ENCODE peak calls at places on chromosomes 7 and 10, in five cellular contexts. Y is brain microvascular endothelial cell, U is prostate gland, G is cardiac fibroblast, D is GM20000. C is an unnamed sample.

GRCh38 chr7:98479318-98479717 is 78.4 kb upstream of the BAIAP2L1 start:
- DNase-seq in Y (no peak), U (no peak), G (no peak), D (no peak), C (no peak)

GRCh38 chr7:151113344-151114150 is 27.3 kb downstream of the AGAP3 start:
- DNase-seq in Y (peak), U (peak), G (peak), D (no peak), C (no peak)

GRCh38 chr7:156473476-156474240 is 166.9 kb upstream of the RNF32 start:
- DNase-seq in Y (peak), U (peak), G (peak), D (peak), C (no peak)

GRCh38 chr7:6294839-6295238 is 22.4 kb upstream of the CYTH3 start:
- DNase-seq in Y (no peak), U (no peak), G (peak), D (no peak), C (no peak)

GRCh38 chr7:155581107-155581830 is 34.9 kb upstream of the CNPY1 start:
- DNase-seq in Y (no peak), U (no peak), G (no peak), D (no peak), C (peak)

GRCh38 chr10:74150151-74151056 is at the start of gene AP3M1:
- DNase-seq in Y (no peak), U (peak), G (no peak), D (peak), C (peak)

GRCh38 chr7:13258386-13258785 is 571.0 kb downstream of the ARL4A start:
- DNase-seq in Y (no peak), U (no peak), G (no peak), D (no peak), C (no peak)

GRCh38 chr10:45034301-45034700 is 33.6 kb downstream of the ZNF22 start:
- DNase-seq in Y (peak), U (no peak), G (peak), D (no peak), C (no peak)

GRCh38 chr10:3468919-3469638 is 296.5 kb upstream of the PITRM1 start:
- DNase-seq in Y (peak), U (peak), G (peak), D (no peak), C (peak)

GRCh38 chr7:37514520-37514919 is 65.9 kb upstream of the ELMO1 start:
- DNase-seq in Y (no peak), U (no peak), G (no peak), D (no peak), C (no peak)

GRCh38 chr7:37508063-37508462 is 59.4 kb upstream of the ELMO1 start:
- DNase-seq in Y (no peak), U (no peak), G (no peak), D (no peak), C (no peak)

GRCh38 chr7:37505750-37506353 is 57.2 kb upstream of the ELMO1 start:
- DNase-seq in Y (no peak), U (no peak), G (no peak), D (no peak), C (no peak)

GRCh38 chr7:37511852-37512377 is 63.3 kb upstream of the ELMO1 start:
- DNase-seq in Y (no peak), U (peak), G (no peak), D (no peak), C (no peak)

GRCh38 chr7:37510043-37510634 is 61.5 kb upstream of the ELMO1 start:
- DNase-seq in Y (no peak), U (no peak), G (peak), D (peak), C (no peak)
- TF ChIP-seq CTCF in Y (peak), U (peak), G (peak), D (peak), C (peak)

GRCh38 chr7:12210179-12211053 is 678 bp upstream of the TMEM106B start:
- DNase-seq in Y (no peak), U (peak), G (no peak), D (no peak), C (no peak)

GRCh38 chr7:12217311-12217710 is 6.2 kb downstream of the TMEM106B start:
- DNase-seq in Y (no peak), U (no peak), G (no peak), D (no peak), C (no peak)

GRCh38 chr7:12212051-12212485 is 974 bp downstream of the TMEM106B start:
- DNase-seq in Y (no peak), U (no peak), G (peak), D (no peak), C (no peak)

GRCh38 chr7:12207046-12207445 is 4.0 kb upstream of the TMEM106B start:
- DNase-seq in Y (no peak), U (no peak), G (no peak), D (no peak), C (no peak)

GRCh38 chr7:12211054-12212050 is at the start of gene TMEM106B:
- DNase-seq in Y (peak), U (peak), G (peak), D (peak), C (peak)
- TF ChIP-seq CTCF in Y (peak), U (peak), G (no peak), D (no peak), C (no peak)

DNA sequence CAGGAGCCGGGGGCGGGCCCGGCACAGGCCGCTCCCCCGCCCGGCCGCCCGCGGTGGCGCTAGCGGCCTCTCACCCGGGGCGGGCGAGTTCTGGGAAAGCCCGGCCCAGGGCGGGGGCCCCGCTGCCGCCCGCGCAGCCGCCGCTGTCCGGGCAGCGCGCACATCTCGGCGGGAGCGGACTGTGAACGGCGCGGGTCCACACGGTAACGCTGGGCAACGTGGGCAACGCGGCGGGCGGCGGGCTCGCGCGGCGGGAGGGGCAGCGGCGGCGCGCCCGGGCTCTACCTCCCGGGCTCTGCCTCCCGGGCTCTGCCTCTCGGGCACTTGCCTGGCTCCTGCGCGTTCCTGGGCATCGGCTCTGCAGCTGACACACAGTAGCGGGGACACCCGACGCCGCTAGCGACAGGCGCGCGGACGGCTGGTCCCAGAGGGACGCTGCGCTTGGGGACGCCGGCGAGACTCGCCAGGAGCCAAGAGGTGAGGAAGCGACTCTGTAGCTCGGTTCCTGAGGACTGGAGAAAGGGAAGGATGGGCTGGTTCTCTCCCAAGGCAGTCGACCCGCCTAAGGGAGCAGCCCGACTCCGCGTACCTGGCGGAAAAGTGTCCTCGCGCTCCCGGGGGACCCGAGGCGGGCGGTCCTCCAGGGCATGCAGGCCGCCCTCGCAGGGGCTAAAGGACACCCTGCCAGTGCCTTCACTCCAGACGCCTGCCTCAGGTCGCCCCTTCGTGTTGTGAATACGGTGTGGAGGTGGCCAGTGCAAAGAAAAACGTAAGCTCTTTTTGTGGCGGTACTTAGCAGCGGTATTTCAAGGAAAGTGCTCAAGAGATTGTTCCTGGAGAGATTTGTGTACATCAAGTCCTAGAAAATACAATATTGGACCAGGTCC is at the start of gene PLCE1:
- DNase-seq in Y (no peak), U (peak), G (peak), D (peak), C (no peak)
- TF ChIP-seq CTCF in Y (no peak), U (no peak), G (no peak), D (no peak), C (no peak)

DNA sequence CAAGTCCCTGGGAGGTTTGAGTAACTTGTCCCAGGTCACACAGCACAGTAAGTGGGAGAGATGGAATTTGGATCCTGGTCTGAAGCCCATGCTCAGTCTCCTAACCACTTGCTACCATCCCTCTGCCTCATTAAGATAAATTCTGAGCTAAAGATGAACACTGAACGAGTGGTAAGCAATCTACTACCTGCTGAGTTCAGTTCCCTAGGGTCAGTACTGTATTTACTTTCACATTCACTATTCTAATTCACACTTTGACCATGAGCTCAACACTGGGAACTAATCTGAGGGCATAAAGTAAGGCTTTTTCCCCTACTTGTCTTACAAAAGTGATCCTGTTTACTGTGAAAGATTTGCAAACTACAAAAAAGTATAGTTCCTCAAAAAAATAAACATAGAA is 2.4 kb downstream of the UROS start:
- DNase-seq in Y (no peak), U (no peak), G (no peak), D (peak), C (no peak)
- TF ChIP-seq CTCF in Y (no peak), U (no peak), G (no peak), D (no peak), C (no peak)

GRCh38 chr10:6953131-6953834 is 373.2 kb upstream of the PRKCQ start:
- DNase-seq in Y (no peak), U (no peak), G (no peak), D (no peak), C (no peak)
- TF ChIP-seq CTCF in Y (no peak), U (no peak), G (no peak), D (no peak), C (no peak)

C was measured in CD14-positive monocyte.